ENCODE peak calls at places on chromosomes 2 and 18, in four cellular contexts. L, R, H and D are unnamed samples.

GRCh38 chr2:72153924-72154323 is 6.3 kb upstream of the CYP26B1 start:
- DNase-seq in L (no peak), R (no peak), H (no peak), D (no peak)

GRCh38 chr2:95310651-95311050 is 13.5 kb downstream of the KCNIP3 start:
- DNase-seq in L (no peak), R (no peak), H (peak), D (no peak)

GRCh38 chr2:173963323-173963816 is 1.8 kb downstream of the SP3 start:
- DNase-seq in L (no peak), R (peak), H (no peak), D (no peak)

GRCh38 chr2:73031725-73032701 is 39.5 kb downstream of the SFXN5 start:
- DNase-seq in L (no peak), R (no peak), H (no peak), D (no peak)

GRCh38 chr2:235447210-235447609 is 46.6 kb upstream of the AGAP1 start:
- DNase-seq in L (no peak), R (no peak), H (no peak), D (no peak)

GRCh38 chr2:176156301-176156958 is 677 bp upstream of the HOXD3 start:
- DNase-seq in L (no peak), R (no peak), H (no peak), D (no peak)

GRCh38 chr2:219902870-219903269 is 275.4 kb downstream of the SLC4A3 start:
- DNase-seq in L (no peak), R (no peak), H (no peak), D (no peak)

GRCh38 chr18:6610436-6610835 is 119.1 kb upstream of the ARHGAP28 start:
- DNase-seq in L (no peak), R (no peak), H (no peak), D (no peak)

GRCh38 chr2:202609381-202610145 is 25.2 kb upstream of the FAM117B start:
- DNase-seq in L (no peak), R (no peak), H (no peak), D (no peak)

GRCh38 chr2:19902272-19902730 is 518 bp upstream of the TTC32 start:
- DNase-seq in L (no peak), R (no peak), H (no peak), D (no peak)

GRCh38 chr18:23239350-23239692 is 104.0 kb downstream of the CABLES1 start:
- DNase-seq in L (no peak), R (no peak), H (no peak), D (no peak)

GRCh38 chr2:236101311-236101950 is 66.8 kb downstream of the GBX2 start:
- DNase-seq in L (no peak), R (no peak), H (no peak), D (no peak)

GRCh38 chr2:95043300-95043786 is 17.8 kb downstream of the MAL start:
- DNase-seq in L (peak), R (peak), H (no peak), D (no peak)

GRCh38 chr2:235511187-235511661 is 17.4 kb downstream of the AGAP1 start:
- DNase-seq in L (no peak), R (no peak), H (no peak), D (no peak)

GRCh38 chr2:150646746-150647145 is 159.3 kb upstream of the RND3 start:
- DNase-seq in L (no peak), R (no peak), H (no peak), D (no peak)

GRCh38 chr18:5197032-5197434 is at the start of gene AKAIN1:
- DNase-seq in L (no peak), R (no peak), H (peak), D (peak)

GRCh38 chr2:57760448-57760847 is 286.2 kb upstream of the VRK2 start:
- DNase-seq in L (no peak), R (no peak), H (no peak), D (no peak)

GRCh38 chr2:71898851-71899681 is 248.6 kb downstream of the CYP26B1 start:
- DNase-seq in L (no peak), R (no peak), H (no peak), D (no peak)

GRCh38 chr2:226098861-226099466 is 699.5 kb downstream of the NYAP2 start:
- DNase-seq in L (no peak), R (no peak), H (no peak), D (no peak)

GRCh38 chr2:232315049-232315922 is 63.3 kb upstream of the ALPP start:
- DNase-seq in L (peak), R (peak), H (no peak), D (no peak)

GRCh38 chr2:143282684-143283083 is 153.5 kb downstream of the ARHGAP15 start:
- DNase-seq in L (no peak), R (no peak), H (no peak), D (peak)

GRCh38 chr2:9832586-9832985 is 10.7 kb upstream of the TAF1B start:
- DNase-seq in L (no peak), R (no peak), H (no peak), D (no peak)

GRCh38 chr2:202269585-202269984 is 4.0 kb downstream of the NOP58 start:
- DNase-seq in L (no peak), R (no peak), H (no peak), D (no peak)

GRCh38 chr2:13616656-13617055 is 899.9 kb downstream of the TRIB2 start:
- DNase-seq in L (no peak), R (no peak), H (peak), D (peak)

GRCh38 chr2:40251146-40251545 is 200.7 kb downstream of the SLC8A1 start:
- DNase-seq in L (no peak), R (no peak), H (no peak), D (no peak)

GRCh38 chr2:220280741-220281140 is 653.3 kb downstream of the SLC4A3 start:
- DNase-seq in L (no peak), R (no peak), H (no peak), D (no peak)

GRCh38 chr18:62979900-62980299 is 264.6 kb downstream of the PHLPP1 start:
- DNase-seq in L (no peak), R (no peak), H (no peak), D (no peak)

GRCh38 chr2:23239374-23239773 is 145.6 kb upstream of the KLHL29 start:
- DNase-seq in L (no peak), R (no peak), H (peak), D (no peak)

GRCh38 chr2:201070966-201071304 is 536 bp downstream of the HYCC2 start:
- DNase-seq in L (no peak), R (no peak), H (no peak), D (no peak)

GRCh38 chr2:67666386-67667053 is 269.4 kb downstream of the ETAA1 start:
- DNase-seq in L (no peak), R (peak), H (no peak), D (no peak)

GRCh38 chr2:111661286-111661940 is 222.6 kb downstream of the ANAPC1 start:
- DNase-seq in L (no peak), R (no peak), H (no peak), D (no peak)

GRCh38 chr2:221203138-221203537 is 369.0 kb downstream of the EPHA4 start:
- DNase-seq in L (no peak), R (no peak), H (no peak), D (no peak)

GRCh38 chr2:195559431-195559914 is 97.6 kb upstream of the SLC39A10 start:
- DNase-seq in L (peak), R (no peak), H (no peak), D (no peak)

GRCh38 chr2:237118025-237118424 is 32.3 kb downstream of the COPS8 start:
- DNase-seq in L (peak), R (no peak), H (no peak), D (no peak)

GRCh38 chr2:10787176-10787968 is 25.2 kb downstream of the PDIA6 start:
- DNase-seq in L (no peak), R (no peak), H (peak), D (peak)

GRCh38 chr2:28534817-28535216 is 39.0 kb downstream of the PLB1 start:
- DNase-seq in L (no peak), R (no peak), H (no peak), D (no peak)

GRCh38 chr2:137348301-137348700 is 583.0 kb downstream of the THSD7B start:
- DNase-seq in L (no peak), R (no peak), H (no peak), D (no peak)

GRCh38 chr2:96083064-96083889 is 33.1 kb downstream of the ADRA2B start:
- DNase-seq in L (no peak), R (no peak), H (no peak), D (no peak)

GRCh38 chr2:143435112-143435511 is 305.9 kb downstream of the ARHGAP15 start:
- DNase-seq in L (no peak), R (no peak), H (no peak), D (no peak)

DNA sequence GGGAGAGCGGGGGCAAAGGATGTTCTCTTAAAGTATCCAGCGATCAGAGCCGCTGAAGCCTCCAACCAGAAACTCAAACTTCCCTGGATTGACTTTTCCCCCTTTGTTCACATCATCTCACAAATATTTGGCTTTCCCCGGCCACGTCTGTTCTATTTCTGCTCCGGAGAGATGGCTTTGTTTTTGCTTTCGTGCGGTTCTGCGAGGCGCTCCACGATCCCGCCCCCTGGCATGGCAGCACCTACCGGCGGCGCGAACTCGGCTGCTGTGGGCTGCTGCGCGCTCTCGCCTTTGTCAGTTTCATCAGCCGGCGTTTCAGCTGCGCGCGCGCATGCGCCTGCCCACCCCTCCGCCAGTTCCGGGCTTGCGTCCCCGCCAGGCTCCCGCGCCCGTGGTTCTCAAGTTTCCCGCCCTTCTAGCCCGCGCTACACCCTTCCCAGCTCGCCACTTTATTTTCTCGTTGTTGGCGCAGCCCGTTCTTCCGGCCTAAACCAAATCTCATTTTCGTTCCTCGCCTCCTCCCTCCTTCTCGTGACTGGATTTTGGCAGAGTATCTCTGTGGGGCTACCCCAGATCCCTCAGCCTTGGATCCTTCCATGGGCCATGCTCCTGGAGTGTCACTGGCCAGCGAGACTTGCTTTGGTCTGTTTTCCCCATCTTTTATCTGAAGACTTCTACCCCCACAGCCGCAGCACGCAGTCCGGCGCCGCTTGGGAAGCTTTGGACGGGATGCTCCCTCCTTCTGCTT is 98.0 kb downstream of the INSIG2 start:
- DNase-seq in L (peak), R (peak), H (peak), D (peak)
- TF ChIP-seq CTCF in L (peak), R (no peak), H (no peak), D (no peak)

GRCh38 chr2:119293254-119293653 is 69.6 kb downstream of the STEAP3 start:
- DNase-seq in L (no peak), R (no peak), H (no peak), D (no peak)

GRCh38 chr2:119291588-119292167 is 68.0 kb downstream of the STEAP3 start:
- DNase-seq in L (no peak), R (no peak), H (no peak), D (no peak)

GRCh38 chr2:119293900-119294299 is 70.3 kb downstream of the STEAP3 start:
- DNase-seq in L (no peak), R (no peak), H (no peak), D (no peak)

GRCh38 chr2:119290859-119291587 is 67.4 kb downstream of the STEAP3 start:
- DNase-seq in L (no peak), R (peak), H (peak), D (peak)

DNA sequence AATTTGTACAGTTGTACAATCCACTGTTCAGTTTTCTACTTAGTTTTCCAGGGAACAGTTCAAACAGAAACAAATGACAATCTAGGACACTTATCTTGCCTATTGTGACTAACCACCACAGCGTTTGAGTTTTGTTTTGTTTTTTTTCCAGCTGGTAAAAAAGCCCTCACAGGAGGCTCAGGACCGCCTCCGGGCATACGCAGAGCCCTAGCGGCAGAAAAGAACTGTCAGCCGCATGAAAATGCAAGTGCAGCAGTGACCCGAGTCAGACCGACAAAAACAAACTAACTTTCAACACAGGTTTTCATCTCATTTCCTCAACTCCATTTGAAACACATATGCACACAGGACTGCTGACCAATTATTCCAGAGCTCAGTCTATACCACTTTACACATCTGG is 68.6 kb downstream of the STEAP3 start:
- DNase-seq in L (no peak), R (no peak), H (no peak), D (no peak)
- TF ChIP-seq CTCF in L (peak), R (no peak), H (no peak), D (no peak)

GRCh38 chr18:36335476-36336279 is 38.2 kb downstream of the FHOD3 start:
- DNase-seq in L (no peak), R (no peak), H (no peak), D (no peak)
- TF ChIP-seq CTCF in L (peak), R (no peak), H (no peak), D (peak)

GRCh38 chr18:8706981-8707940 is 1.9 kb downstream of the MTCL1 start:
- DNase-seq in L (no peak), R (peak), H (peak), D (peak)
- TF ChIP-seq CTCF in L (peak), R (no peak), H (peak), D (no peak)

GRCh38 chr2:55430536-55430935 is 10.9 kb upstream of the CCDC88A start:
- DNase-seq in L (no peak), R (no peak), H (no peak), D (no peak)

GRCh38 chr2:55431982-55432627 is 12.4 kb upstream of the CCDC88A start:
- DNase-seq in L (no peak), R (no peak), H (no peak), D (no peak)

GRCh38 chr2:55425449-55425848 is 5.8 kb upstream of the CCDC88A start:
- DNase-seq in L (peak), R (no peak), H (no peak), D (no peak)

GRCh38 chr2:55423303-55423702 is 3.6 kb upstream of the CCDC88A start:
- DNase-seq in L (no peak), R (no peak), H (no peak), D (no peak)

DNA sequence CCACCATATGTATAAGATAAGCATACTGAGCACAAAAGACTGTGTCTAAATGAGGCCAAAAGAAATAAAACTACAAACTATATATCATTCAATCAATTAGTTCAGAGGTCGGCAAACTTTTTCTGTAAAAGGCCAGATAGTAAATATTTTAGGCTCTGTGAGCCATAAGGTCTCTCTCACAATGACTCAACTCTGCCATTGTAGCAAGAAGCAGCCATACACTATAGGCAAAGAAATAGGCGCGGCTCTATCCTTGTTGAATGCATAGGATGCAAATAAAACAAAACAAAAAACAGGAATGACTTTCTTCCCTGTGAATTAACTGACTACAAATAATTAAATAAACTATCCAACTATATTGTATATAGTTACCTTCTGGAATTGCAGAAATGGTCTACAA is 8.6 kb upstream of the CCDC88A start:
- DNase-seq in L (no peak), R (no peak), H (no peak), D (no peak)
- TF ChIP-seq CTCF in L (no peak), R (no peak), H (no peak), D (no peak)

GRCh38 chr2:206840999-206841398 is 75.6 kb downstream of the FASTKD2 start:
- DNase-seq in L (no peak), R (no peak), H (no peak), D (no peak)
- TF ChIP-seq CTCF in L (no peak), R (no peak), H (peak), D (no peak)

GRCh38 chr2:38554973-38555595 is 47.6 kb downstream of the HNRNPLL start:
- DNase-seq in L (no peak), R (no peak), H (no peak), D (no peak)
- TF ChIP-seq CTCF in L (peak), R (no peak), H (peak), D (peak)